ENCODE peak calls at places on chromosomes 2 and 18, in six cellular contexts. One of them, this sample, is unnamed.

GRCh38 chr2:240455719-240456606 is 20.5 kb downstream of the GPC1 start:
- DNase-seq in stimulated activated CD4-positive, alpha-beta T cell treated with anti-CD3 and anti-CD28 coated beads, Interleukin-4, amount 100 ng/mL, for 4 hours: no peak
- DNase-seq in RWPE1: no peak
- DNase-seq in germinal center: no peak
- DNase-seq in cardiac muscle cell: peak
- DNase-seq in omental fat pad: no peak
- DNase-seq in this sample: peak

GRCh38 chr2:240820014-240820606 is at the start of gene KIF1A:
- DNase-seq in stimulated activated CD4-positive, alpha-beta T cell treated with anti-CD3 and anti-CD28 coated beads, Interleukin-4, amount 100 ng/mL, for 4 hours: no peak
- DNase-seq in RWPE1: no peak
- DNase-seq in germinal center: no peak
- DNase-seq in cardiac muscle cell: peak
- DNase-seq in omental fat pad: no peak
- DNase-seq in this sample: no peak

GRCh38 chr2:27356056-27356381 is 545 bp downstream of the GTF3C2 start:
- DNase-seq in stimulated activated CD4-positive, alpha-beta T cell treated with anti-CD3 and anti-CD28 coated beads, Interleukin-4, amount 100 ng/mL, for 4 hours: no peak
- DNase-seq in RWPE1: peak
- DNase-seq in germinal center: no peak
- DNase-seq in cardiac muscle cell: no peak
- DNase-seq in omental fat pad: no peak
- DNase-seq in this sample: peak

GRCh38 chr2:197657562-197657961 is 17.8 kb downstream of the RFTN2 start:
- DNase-seq in stimulated activated CD4-positive, alpha-beta T cell treated with anti-CD3 and anti-CD28 coated beads, Interleukin-4, amount 100 ng/mL, for 4 hours: no peak
- DNase-seq in RWPE1: no peak
- DNase-seq in germinal center: no peak
- DNase-seq in cardiac muscle cell: no peak
- DNase-seq in omental fat pad: no peak
- DNase-seq in this sample: no peak

GRCh38 chr2:240207661-240208060 is 67.2 kb upstream of the OTOS start:
- DNase-seq in stimulated activated CD4-positive, alpha-beta T cell treated with anti-CD3 and anti-CD28 coated beads, Interleukin-4, amount 100 ng/mL, for 4 hours: no peak
- DNase-seq in RWPE1: no peak
- DNase-seq in germinal center: no peak
- DNase-seq in cardiac muscle cell: no peak
- DNase-seq in omental fat pad: no peak
- DNase-seq in this sample: no peak

GRCh38 chr2:9610781-9611548 is 19.8 kb downstream of the YWHAQ start:
- DNase-seq in stimulated activated CD4-positive, alpha-beta T cell treated with anti-CD3 and anti-CD28 coated beads, Interleukin-4, amount 100 ng/mL, for 4 hours: no peak
- DNase-seq in RWPE1: no peak
- DNase-seq in germinal center: no peak
- DNase-seq in cardiac muscle cell: no peak
- DNase-seq in omental fat pad: no peak
- DNase-seq in this sample: no peak

GRCh38 chr2:16321872-16322271 is 343.8 kb downstream of the CYRIA start:
- DNase-seq in stimulated activated CD4-positive, alpha-beta T cell treated with anti-CD3 and anti-CD28 coated beads, Interleukin-4, amount 100 ng/mL, for 4 hours: no peak
- DNase-seq in RWPE1: no peak
- DNase-seq in germinal center: no peak
- DNase-seq in cardiac muscle cell: no peak
- DNase-seq in omental fat pad: no peak
- DNase-seq in this sample: no peak

GRCh38 chr2:151111599-151112278 is 149.9 kb downstream of the RBM43 start:
- DNase-seq in stimulated activated CD4-positive, alpha-beta T cell treated with anti-CD3 and anti-CD28 coated beads, Interleukin-4, amount 100 ng/mL, for 4 hours: no peak
- DNase-seq in RWPE1: peak
- DNase-seq in germinal center: no peak
- DNase-seq in cardiac muscle cell: no peak
- DNase-seq in omental fat pad: no peak
- DNase-seq in this sample: no peak

GRCh38 chr2:186544255-186544675 is 45.6 kb upstream of the ITGAV start:
- DNase-seq in stimulated activated CD4-positive, alpha-beta T cell treated with anti-CD3 and anti-CD28 coated beads, Interleukin-4, amount 100 ng/mL, for 4 hours: no peak
- DNase-seq in RWPE1: peak
- DNase-seq in germinal center: no peak
- DNase-seq in cardiac muscle cell: peak
- DNase-seq in omental fat pad: no peak
- DNase-seq in this sample: peak

GRCh38 chr2:128402921-128403670 is 84.4 kb upstream of the HS6ST1 start:
- DNase-seq in stimulated activated CD4-positive, alpha-beta T cell treated with anti-CD3 and anti-CD28 coated beads, Interleukin-4, amount 100 ng/mL, for 4 hours: no peak
- DNase-seq in RWPE1: no peak
- DNase-seq in germinal center: no peak
- DNase-seq in cardiac muscle cell: no peak
- DNase-seq in omental fat pad: no peak
- DNase-seq in this sample: no peak

GRCh38 chr18:79616651-79617518 is 62.7 kb upstream of the CTDP1 start:
- DNase-seq in stimulated activated CD4-positive, alpha-beta T cell treated with anti-CD3 and anti-CD28 coated beads, Interleukin-4, amount 100 ng/mL, for 4 hours: no peak
- DNase-seq in RWPE1: peak
- DNase-seq in germinal center: no peak
- DNase-seq in cardiac muscle cell: no peak
- DNase-seq in omental fat pad: no peak
- DNase-seq in this sample: no peak

GRCh38 chr2:119662297-119662696 is 16.7 kb upstream of the TMEM177 start:
- DNase-seq in stimulated activated CD4-positive, alpha-beta T cell treated with anti-CD3 and anti-CD28 coated beads, Interleukin-4, amount 100 ng/mL, for 4 hours: no peak
- DNase-seq in RWPE1: no peak
- DNase-seq in germinal center: no peak
- DNase-seq in cardiac muscle cell: no peak
- DNase-seq in omental fat pad: no peak
- DNase-seq in this sample: no peak

This sample was measured in PC-9.